ENCODE peak calls at places on chromosomes 6 and 20, in five cellular contexts. O, F, R, C and S are unnamed samples.

GRCh38 chr6:87730310-87730709 is 28.3 kb upstream of the AKIRIN2 start:
- DNase-seq in C (no peak), R (peak), F (no peak), O (no peak), S (no peak)

GRCh38 chr6:125066964-125067363 is 86.6 kb upstream of the TPD52L1 start:
- DNase-seq in C (peak), F (no peak), R (no peak), O (no peak), S (peak)

GRCh38 chr6:77177470-77177869 is 285.8 kb downstream of the HTR1B start:
- DNase-seq in O (no peak), F (no peak), R (no peak), C (no peak), S (no peak)

GRCh38 chr6:7615611-7616383 is 25.8 kb downstream of the SNRNP48 start:
- DNase-seq in F (peak), R (peak), C (peak), O (peak), S (peak)

GRCh38 chr6:116410945-116411623 is 40.3 kb downstream of the DSE start:
- DNase-seq in F (no peak), O (no peak), C (no peak), R (no peak), S (no peak)

GRCh38 chr6:126605089-126605488 is 265.2 kb downstream of the CENPW start:
- DNase-seq in R (no peak), O (no peak), C (no peak), F (no peak), S (no peak)

GRCh38 chr20:64231621-64232550 is 23.7 kb upstream of the PCMTD2 start:
- DNase-seq in O (no peak), R (no peak), F (no peak), C (no peak), S (no peak)

GRCh38 chr6:134278000-134278399 is 39.9 kb downstream of the SGK1 start:
- DNase-seq in O (no peak), R (no peak), C (no peak), F (no peak), S (no peak)